ENCODE peak calls at places on chromosome 16, in six cellular contexts. One of them, this sample, is unnamed. For H3K4me1 and H4K20me1, the result is how much of the 10 kb centered on the place peaks cover.

GRCh38 chr16:64182985-64183384 is 938.9 kb downstream of the CDH11 start:
- DNase-seq in H9: no peak
- DNase-seq in IMR-90: no peak
- DNase-seq in HCT116: no peak
- DNase-seq in neural progenitor cell: no peak
- DNase-seq in PC-3: no peak
- DNase-seq in this sample: no peak

GRCh38 chr16:85422124-85422373 is 191.1 kb upstream of the GSE1 start:
- DNase-seq in H9: no peak
- DNase-seq in IMR-90: no peak
- DNase-seq in HCT116: no peak
- DNase-seq in neural progenitor cell: no peak
- DNase-seq in PC-3: no peak
- DNase-seq in this sample: no peak

GRCh38 chr16:35249051-35249450 is 1789.6 kb downstream of the TP53TG3F start:
- DNase-seq in H9: no peak
- DNase-seq in IMR-90: no peak
- DNase-seq in HCT116: no peak
- DNase-seq in neural progenitor cell: no peak
- DNase-seq in PC-3: no peak
- DNase-seq in this sample: no peak

GRCh38 chr16:89040861-89041570 is 52.6 kb upstream of the ACSF3 start:
- DNase-seq in H9: no peak
- DNase-seq in IMR-90: no peak
- DNase-seq in HCT116: no peak
- DNase-seq in neural progenitor cell: no peak
- DNase-seq in PC-3: no peak
- DNase-seq in this sample: no peak

GRCh38 chr16:17143546-17144419 is 327.0 kb downstream of the XYLT1 start:
- DNase-seq in H9: no peak
- DNase-seq in IMR-90: no peak
- DNase-seq in HCT116: no peak
- DNase-seq in neural progenitor cell: no peak
- DNase-seq in PC-3: no peak
- DNase-seq in this sample: no peak

GRCh38 chr16:31268891-31269290 is 9.1 kb downstream of the ITGAM start:
- DNase-seq in H9: peak
- DNase-seq in IMR-90: no peak
- DNase-seq in HCT116: no peak
- DNase-seq in neural progenitor cell: no peak
- DNase-seq in PC-3: no peak
- DNase-seq in this sample: no peak

GRCh38 chr16:8572919-8573724 is 17.2 kb downstream of the TMEM114 start:
- DNase-seq in H9: peak
- DNase-seq in IMR-90: peak
- DNase-seq in HCT116: peak
- DNase-seq in neural progenitor cell: peak
- DNase-seq in PC-3: peak
- DNase-seq in this sample: peak

GRCh38 chr16:23679274-23679985 is 741 bp downstream of the PLK1 start:
- DNase-seq in H9: peak
- DNase-seq in IMR-90: peak
- DNase-seq in HCT116: no peak
- DNase-seq in neural progenitor cell: peak
- DNase-seq in PC-3: peak
- DNase-seq in this sample: peak

GRCh38 chr16:49696414-49697101 is 159.4 kb downstream of the ZNF423 start:
- DNase-seq in H9: peak
- DNase-seq in IMR-90: no peak
- DNase-seq in HCT116: no peak
- DNase-seq in neural progenitor cell: peak
- DNase-seq in PC-3: no peak
- DNase-seq in this sample: no peak

GRCh38 chr16:49521706-49522325 is 148.2 kb downstream of the C16orf78 start:
- DNase-seq in H9: no peak
- DNase-seq in IMR-90: no peak
- DNase-seq in HCT116: no peak
- DNase-seq in neural progenitor cell: no peak
- DNase-seq in PC-3: no peak
- DNase-seq in this sample: no peak

GRCh38 chr16:68490829-68491575 is 42.7 kb upstream of the SMPD3 start:
- DNase-seq in H9: peak
- DNase-seq in IMR-90: peak
- DNase-seq in HCT116: peak
- DNase-seq in neural progenitor cell: no peak
- DNase-seq in PC-3: peak
- DNase-seq in this sample: peak

GRCh38 chr16:69762843-69763556 is 868 bp downstream of the WWP2 start:
- DNase-seq in H9: no peak
- DNase-seq in IMR-90: peak
- DNase-seq in HCT116: no peak
- DNase-seq in neural progenitor cell: peak
- DNase-seq in PC-3: peak
- DNase-seq in this sample: peak

GRCh38 chr16:87860553-87861299 is 8.6 kb downstream of the SLC7A5 start:
- DNase-seq in H9: no peak
- DNase-seq in IMR-90: peak
- DNase-seq in HCT116: no peak
- DNase-seq in neural progenitor cell: no peak
- DNase-seq in PC-3: peak
- DNase-seq in this sample: peak

GRCh38 chr16:56673916-56674315 is 4.3 kb downstream of the MT1H start:
- DNase-seq in H9: peak
- DNase-seq in IMR-90: peak
- DNase-seq in HCT116: no peak
- DNase-seq in neural progenitor cell: peak
- DNase-seq in PC-3: no peak
- DNase-seq in this sample: peak

GRCh38 chr16:60458255-60458654 is 1578.0 kb downstream of the CDH8 start:
- DNase-seq in H9: no peak
- DNase-seq in IMR-90: no peak
- DNase-seq in HCT116: no peak
- DNase-seq in neural progenitor cell: no peak
- DNase-seq in PC-3: no peak
- DNase-seq in this sample: no peak

GRCh38 chr16:9966569-9967157 is 215.6 kb downstream of the GRIN2A start:
- DNase-seq in H9: no peak
- DNase-seq in IMR-90: no peak
- DNase-seq in HCT116: no peak
- DNase-seq in neural progenitor cell: no peak
- DNase-seq in PC-3: peak
- DNase-seq in this sample: no peak

GRCh38 chr16:28321700-28322411 is 29.5 kb downstream of the SBK1 start:
- DNase-seq in H9: peak
- DNase-seq in IMR-90: peak
- DNase-seq in HCT116: peak
- DNase-seq in neural progenitor cell: peak
- DNase-seq in PC-3: peak
- DNase-seq in this sample: peak

GRCh38 chr16:87956169-87956770 is 5.0 kb downstream of the BANP start:
- DNase-seq in H9: no peak
- DNase-seq in IMR-90: peak
- DNase-seq in HCT116: no peak
- DNase-seq in neural progenitor cell: peak
- DNase-seq in PC-3: no peak
- DNase-seq in this sample: no peak

GRCh38 chr16:8887952-8888560 is 5.9 kb downstream of the LITAFD start:
- DNase-seq in H9: no peak
- DNase-seq in IMR-90: peak
- DNase-seq in HCT116: no peak
- DNase-seq in neural progenitor cell: no peak
- DNase-seq in PC-3: peak
- DNase-seq in this sample: no peak

GRCh38 chr16:53207810-53208752 is 153.3 kb downstream of the CHD9 start:
- DNase-seq in H9: peak
- DNase-seq in IMR-90: peak
- DNase-seq in HCT116: peak
- DNase-seq in neural progenitor cell: peak
- DNase-seq in PC-3: peak
- DNase-seq in this sample: peak

GRCh38 chr16:85137323-85138072 is 25.2 kb upstream of the CIBAR2 start:
- DNase-seq in H9: no peak
- DNase-seq in IMR-90: peak
- DNase-seq in HCT116: no peak
- DNase-seq in neural progenitor cell: peak
- DNase-seq in PC-3: peak
- DNase-seq in this sample: peak

GRCh38 chr16:48501516-48502377 is 108.2 kb downstream of the N4BP1 start:
- DNase-seq in H9: no peak
- DNase-seq in IMR-90: no peak
- DNase-seq in HCT116: peak
- DNase-seq in neural progenitor cell: no peak
- DNase-seq in PC-3: no peak
- DNase-seq in this sample: peak

GRCh38 chr16:3596101-3596861 is 15.1 kb downstream of the SLX4 start:
- DNase-seq in H9: no peak
- DNase-seq in IMR-90: no peak
- DNase-seq in HCT116: no peak
- DNase-seq in neural progenitor cell: no peak
- DNase-seq in PC-3: no peak
- DNase-seq in this sample: no peak

GRCh38 chr16:4982056-4982867 is 24.1 kb downstream of the SEC14L5 start:
- DNase-seq in H9: no peak
- DNase-seq in IMR-90: no peak
- DNase-seq in HCT116: no peak
- DNase-seq in neural progenitor cell: no peak
- DNase-seq in PC-3: no peak
- DNase-seq in this sample: peak

GRCh38 chr16:47276522-47276921 is 132.8 kb upstream of the NETO2 start:
- DNase-seq in H9: no peak
- DNase-seq in IMR-90: no peak
- DNase-seq in HCT116: no peak
- DNase-seq in neural progenitor cell: no peak
- DNase-seq in PC-3: no peak
- DNase-seq in this sample: no peak

GRCh38 chr16:81778861-81779539 is at the start of gene PLCG2:
- DNase-seq in H9: peak
- DNase-seq in IMR-90: no peak
- DNase-seq in HCT116: peak
- DNase-seq in neural progenitor cell: peak
- DNase-seq in PC-3: peak
- DNase-seq in this sample: peak

GRCh38 chr16:81770008-81770407 is 9.1 kb upstream of the PLCG2 start:
- DNase-seq in H9: no peak
- DNase-seq in IMR-90: no peak
- DNase-seq in HCT116: no peak
- DNase-seq in neural progenitor cell: no peak
- DNase-seq in PC-3: no peak
- DNase-seq in this sample: no peak

GRCh38 chr16:81778231-81778630 is 860 bp upstream of the PLCG2 start:
- DNase-seq in H9: no peak
- DNase-seq in IMR-90: no peak
- DNase-seq in HCT116: no peak
- DNase-seq in neural progenitor cell: no peak
- DNase-seq in PC-3: no peak
- DNase-seq in this sample: no peak

GRCh38 chr16:81775570-81775969 is 3.5 kb upstream of the PLCG2 start:
- DNase-seq in H9: no peak
- DNase-seq in IMR-90: no peak
- DNase-seq in HCT116: no peak
- DNase-seq in neural progenitor cell: no peak
- DNase-seq in PC-3: no peak
- DNase-seq in this sample: no peak

DNA sequence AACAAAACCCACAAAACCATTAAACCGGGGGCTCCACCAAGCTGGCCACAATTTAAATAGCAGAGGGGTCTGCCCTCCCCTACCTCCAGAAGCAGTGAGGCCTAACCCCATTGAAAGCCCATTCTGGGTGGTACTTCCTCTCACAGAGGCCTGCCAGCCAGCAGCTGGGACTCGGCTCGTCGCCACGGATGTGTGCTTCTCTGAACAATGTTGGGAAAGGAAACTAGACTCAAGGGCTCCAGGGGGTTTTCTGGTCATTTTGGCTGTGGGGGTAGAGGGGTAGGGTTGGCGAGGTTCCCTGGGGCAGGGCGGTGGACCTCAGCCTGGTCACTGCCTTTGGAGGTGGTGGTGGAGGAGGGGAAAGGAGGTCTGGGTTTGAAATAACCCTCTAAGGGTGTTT is 4.7 kb upstream of the PLCG2 start:
- DNase-seq in H9: no peak
- DNase-seq in IMR-90: no peak
- DNase-seq in HCT116: no peak
- DNase-seq in neural progenitor cell: no peak
- DNase-seq in PC-3: no peak
- DNase-seq in this sample: no peak
- H3K4me1 ChIP-seq in H9: under half
- H3K4me1 ChIP-seq in IMR-90: under half
- H3K4me1 ChIP-seq in HCT116: under half
- H3K4me1 ChIP-seq in neural progenitor cell: under half
- H3K4me1 ChIP-seq in PC-3: under half
- H3K4me1 ChIP-seq in this sample: under half

GRCh38 chr16:19118938-19119431 is 5.2 kb downstream of the ITPRIPL2 start:
- DNase-seq in H9: no peak
- DNase-seq in IMR-90: peak
- DNase-seq in HCT116: no peak
- DNase-seq in neural progenitor cell: no peak
- DNase-seq in PC-3: peak
- DNase-seq in this sample: no peak
- H3K9ac ChIP-seq in H9: no peak
- H3K9ac ChIP-seq in IMR-90: peak
- H3K9ac ChIP-seq in HCT116: peak
- H3K9ac ChIP-seq in neural progenitor cell: no peak
- H3K9ac ChIP-seq in PC-3: peak
- H3K9ac ChIP-seq in this sample: no peak

GRCh38 chr16:14492614-14493013 is 137.4 kb downstream of the PARN start:
- DNase-seq in H9: no peak
- DNase-seq in IMR-90: no peak
- DNase-seq in HCT116: no peak
- DNase-seq in neural progenitor cell: no peak
- DNase-seq in PC-3: no peak
- DNase-seq in this sample: no peak
- H4K20me1 ChIP-seq in H9: under half
- H4K20me1 ChIP-seq in IMR-90: under half
- H4K20me1 ChIP-seq in HCT116: under half
- H4K20me1 ChIP-seq in neural progenitor cell: under half
- H4K20me1 ChIP-seq in PC-3: under half
- H4K20me1 ChIP-seq in this sample: under half

GRCh38 chr16:1180772-1181714 is 28.1 kb downstream of the CACNA1H start:
- DNase-seq in H9: no peak
- DNase-seq in IMR-90: no peak
- DNase-seq in HCT116: no peak
- DNase-seq in neural progenitor cell: peak
- DNase-seq in PC-3: no peak
- DNase-seq in this sample: no peak
- H3K4me1 ChIP-seq in H9: under half
- H3K4me1 ChIP-seq in IMR-90: under half
- H3K4me1 ChIP-seq in HCT116: under half
- H3K4me1 ChIP-seq in neural progenitor cell: under half
- H3K4me1 ChIP-seq in PC-3: under half
- H3K4me1 ChIP-seq in this sample: under half

GRCh38 chr16:58500329-58501241 is 642 bp downstream of the NDRG4 start:
- DNase-seq in H9: peak
- DNase-seq in IMR-90: no peak
- DNase-seq in HCT116: no peak
- DNase-seq in neural progenitor cell: peak
- DNase-seq in PC-3: no peak
- DNase-seq in this sample: no peak
- H3K9ac ChIP-seq in H9: no peak
- H3K9ac ChIP-seq in IMR-90: peak
- H3K9ac ChIP-seq in HCT116: peak
- H3K9ac ChIP-seq in neural progenitor cell: no peak
- H3K9ac ChIP-seq in PC-3: peak
- H3K9ac ChIP-seq in this sample: peak